ENCODE peak calls at places on chromosomes 4 and X, in seven cellular contexts. J, I, R, A, C, G and U are unnamed samples.

GRCh38 chr4:134740290-134740689 is 538.7 kb upstream of the PABPC4L start:
- DNase-seq in J (no peak), I (no peak), R (no peak), A (no peak), C (no peak), G (no peak), U (no peak)

GRCh38 chrX:13662537-13662841 is 9.5 kb downstream of the TCEANC start:
- DNase-seq in J (no peak), I (no peak), R (no peak), A (no peak), C (peak), G (no peak), U (no peak)

GRCh38 chr4:58600290-58600689 is 1490.1 kb upstream of the IGFBP7 start:
- DNase-seq in J (no peak), I (no peak), R (no peak), A (no peak), C (no peak), G (no peak), U (no peak)

GRCh38 chr4:47933798-47934197 is 19.4 kb upstream of the NFXL1 start:
- DNase-seq in J (no peak), I (no peak), R (no peak), A (peak), C (no peak), G (no peak), U (peak)

GRCh38 chrX:150306002-150306401 is 57.1 kb upstream of the MAMLD1 start:
- DNase-seq in J (no peak), I (no peak), R (no peak), A (no peak), C (no peak), G (no peak), U (no peak)

GRCh38 chrX:70033348-70033747 is 16.4 kb downstream of the AWAT2 start:
- DNase-seq in J (no peak), I (no peak), R (no peak), A (peak), C (no peak), G (no peak), U (no peak)

GRCh38 chr4:177583000-177583399 is 140.8 kb upstream of the AGA start:
- DNase-seq in J (no peak), I (no peak), R (no peak), A (no peak), C (no peak), G (no peak), U (peak)

GRCh38 chrX:48897157-48897620 is 379 bp downstream of the TIMM17B start:
- DNase-seq in J (peak), I (no peak), R (peak), A (peak), C (peak), G (peak), U (peak)

GRCh38 chrX:129823115-129823514 is 20.6 kb downstream of the ZDHHC9 start:
- DNase-seq in J (peak), I (peak), R (peak), A (peak), C (no peak), G (peak), U (peak)

GRCh38 chr4:165489786-165490185 is 111.0 kb downstream of the CPE start:
- DNase-seq in J (no peak), I (no peak), R (no peak), A (no peak), C (no peak), G (no peak), U (no peak)

GRCh38 chr4:46484881-46485280 is 95.0 kb upstream of the GABRA2 start:
- DNase-seq in J (no peak), I (no peak), R (no peak), A (no peak), C (no peak), G (no peak), U (no peak)